ENCODE peak calls at places on chromosomes 5 and 9, in nine cellular contexts. G, B, P, I, N, R, Y, E and S are unnamed samples.

GRCh38 chr5:158431369-158432029 is 572.6 kb upstream of the CLINT1 start:
- DNase-seq in G (no peak), B (no peak), P (no peak), I (no peak), N (no peak), R (no peak), Y (no peak), E (no peak), S (peak; percentile 83)

GRCh38 chr5:17216974-17217325 is 481 bp upstream of the BASP1 start:
- DNase-seq in G (no peak), B (peak; percentile 90), P (no peak), I (peak; percentile 25), N (no peak), R (no peak), Y (no peak), E (no peak), S (no peak)

GRCh38 chr5:112475747-112476435 is 56.8 kb upstream of the EPB41L4A start:
- DNase-seq in G (no peak), B (no peak), P (no peak), I (no peak), N (no peak), R (no peak), Y (no peak), E (no peak), S (no peak)

GRCh38 chr5:32828492-32828891 is 117.4 kb downstream of the NPR3 start:
- DNase-seq in G (no peak), B (no peak), P (no peak), I (no peak), N (no peak), R (no peak), Y (no peak), E (no peak), S (no peak)

GRCh38 chr5:14849516-14850294 is 21.9 kb downstream of the ANKH start:
- DNase-seq in G (no peak), B (no peak), P (no peak), I (no peak), N (no peak), R (no peak), Y (no peak), E (no peak), S (no peak)

GRCh38 chr9:72454871-72455471 is 66.4 kb upstream of the TMC1 start:
- DNase-seq in G (no peak), B (no peak), P (no peak), I (no peak), N (no peak), R (no peak), Y (no peak), E (no peak), S (no peak)

GRCh38 chr5:775960-776861 is 8.3 kb downstream of the ZDHHC11B start:
- DNase-seq in G (no peak), B (peak; percentile 57), P (no peak), I (no peak), N (no peak), R (no peak), Y (peak; percentile 22), E (no peak), S (peak; percentile 50)

GRCh38 chr9:36815566-36816348 is 218.3 kb downstream of the PAX5 start:
- DNase-seq in G (no peak), B (no peak), P (no peak), I (no peak), N (no peak), R (no peak), Y (no peak), E (no peak), S (no peak)

DNA sequence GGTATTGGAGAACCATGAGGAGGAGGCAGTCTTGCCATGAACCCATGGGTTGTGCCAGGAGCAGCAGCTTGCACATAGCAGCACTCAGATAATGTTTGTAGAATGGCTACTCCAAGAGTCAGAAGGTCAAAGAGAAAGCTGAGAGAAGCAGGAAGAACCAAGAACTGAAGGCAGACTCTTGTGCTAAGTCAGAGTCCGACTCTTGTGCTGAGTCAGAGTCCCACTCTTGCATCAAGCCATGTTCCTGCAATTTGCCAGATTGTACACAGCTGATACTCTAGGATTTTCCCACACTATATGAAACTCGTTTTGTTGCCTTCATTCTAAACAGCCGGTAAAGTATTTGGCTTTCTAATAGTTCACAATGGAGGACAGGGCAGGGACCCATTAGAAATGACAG is 26.2 kb upstream of the HSPA9 start:
- DNase-seq in G (no peak), B (no peak), P (no peak), I (no peak), N (peak; percentile 40), R (no peak), Y (peak; percentile 73), E (no peak), S (no peak)
- TF ChIP-seq POLR2AphosphoS5 in G (no peak), B (peak; percentile 62), P (no peak), I (no peak), N (no peak), R (no peak), Y (no peak), E (no peak), S (no peak)

DNA sequence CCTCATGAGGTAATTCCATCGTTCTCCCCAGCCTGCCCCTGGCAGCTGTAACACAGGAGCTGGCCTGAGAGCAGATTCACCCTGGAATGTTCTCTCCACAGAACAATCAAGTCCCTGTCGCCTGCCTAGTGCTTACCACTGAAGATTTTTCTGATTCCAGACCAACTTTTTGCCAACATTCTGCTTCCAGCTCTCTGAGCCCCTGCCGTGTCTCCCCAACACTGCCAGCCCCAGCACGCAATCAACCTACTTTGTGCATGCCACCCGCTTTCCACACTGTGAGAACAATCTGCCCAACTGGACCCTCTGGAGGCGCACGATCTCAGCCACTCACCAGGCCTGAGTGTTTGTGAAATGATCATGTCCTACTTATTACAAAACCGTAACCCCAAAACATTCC is 62.6 kb downstream of the PSMB7 start:
- DNase-seq in G (no peak), B (peak; percentile 31), P (no peak), I (no peak), N (no peak), R (no peak), Y (peak; percentile 2), E (no peak), S (no peak)
- TF ChIP-seq POLR2AphosphoS5 in G (no peak), B (peak; percentile 3), P (no peak), I (peak; percentile 18), N (no peak), R (no peak), Y (no peak), E (no peak), S (no peak)

DNA sequence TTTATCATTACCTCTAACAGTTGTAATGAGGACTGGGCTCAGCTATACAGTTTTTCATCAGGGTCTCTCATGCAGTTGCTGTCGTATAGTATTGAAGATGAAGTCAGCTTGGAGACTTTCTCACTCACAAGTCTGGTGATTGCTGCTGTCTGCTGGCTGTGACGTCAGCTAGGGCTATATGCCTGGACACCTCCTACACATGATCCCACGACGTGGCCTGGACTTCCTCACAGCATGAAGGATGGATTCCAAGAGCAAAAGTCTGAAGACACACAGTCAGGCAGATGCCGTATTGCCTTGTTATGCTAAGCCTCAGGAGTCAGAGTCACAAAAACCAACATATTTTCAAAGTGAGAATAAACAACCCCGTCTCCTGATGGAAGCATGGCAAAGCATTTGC is 193.3 kb downstream of the LURAP1L start:
- DNase-seq in G (no peak), B (no peak), P (no peak), I (no peak), N (no peak), R (peak; percentile 1), Y (no peak), E (no peak), S (no peak)
- TF ChIP-seq POLR2AphosphoS5 in G (no peak), B (no peak), P (no peak), I (no peak), N (no peak), R (no peak), Y (no peak), E (no peak), S (no peak)

GRCh38 chr5:81779125-81779934 is 28.4 kb upstream of the SSBP2 start:
- DNase-seq in G (no peak), B (peak; percentile 91), P (no peak), I (no peak), N (peak; percentile 81), R (no peak), Y (peak; percentile 82), E (no peak), S (no peak)
- TF ChIP-seq POLR2AphosphoS5 in G (no peak), B (no peak), P (no peak), I (no peak), N (no peak), R (no peak), Y (no peak), E (no peak), S (peak; percentile 37)